ENCODE peak calls at places on chromosomes 2 and 18, in six cellular contexts. L, W, S, E, F and H are unnamed samples.

GRCh38 chr2:237708961-237709360 is 81.6 kb downstream of the LRRFIP1 start:
- DNase-seq in L (no peak), W (no peak), S (no peak), E (no peak), F (no peak), H (no peak)

GRCh38 chr2:10346929-10347558 is 44.3 kb downstream of the HPCAL1 start:
- DNase-seq in L (no peak), W (no peak), S (no peak), E (no peak), F (no peak), H (no peak)

GRCh38 chr2:149315461-149315860 is 14.9 kb upstream of the LYPD6 start:
- DNase-seq in L (no peak), W (no peak), S (no peak), E (no peak), F (no peak), H (no peak)

GRCh38 chr2:229712125-229712524 is 2.2 kb downstream of the DNER start:
- DNase-seq in L (no peak), W (no peak), S (peak), E (no peak), F (no peak), H (no peak)

GRCh38 chr2:72846171-72847095 is 20.6 kb upstream of the EXOC6B start:
- DNase-seq in L (no peak), W (peak), S (no peak), E (no peak), F (no peak), H (no peak)

GRCh38 chr2:186603208-186603765 is 13.4 kb downstream of the ITGAV start:
- DNase-seq in L (no peak), W (no peak), S (no peak), E (no peak), F (no peak), H (no peak)

GRCh38 chr18:13429016-13429415 is 210.5 kb downstream of the LDLRAD4 start:
- DNase-seq in L (no peak), W (no peak), S (no peak), E (no peak), F (no peak), H (no peak)

GRCh38 chr2:204776781-204777559 is 231.7 kb downstream of the PARD3B start:
- DNase-seq in L (no peak), W (no peak), S (no peak), E (no peak), F (no peak), H (no peak)

GRCh38 chr18:58691256-58691655 is 20.0 kb downstream of the MALT1 start:
- DNase-seq in L (no peak), W (peak), S (no peak), E (no peak), F (no peak), H (no peak)

GRCh38 chr2:43293744-43294695 is 67.6 kb upstream of the ZFP36L2 start:
- DNase-seq in L (peak), W (peak), S (peak), E (no peak), F (no peak), H (peak)

GRCh38 chr2:182715121-182715895 is 749 bp upstream of the DNAJC10 start:
- DNase-seq in L (no peak), W (peak), S (no peak), E (no peak), F (no peak), H (no peak)

GRCh38 chr2:241645915-241646250 is 8.4 kb downstream of the ATG4B start:
- DNase-seq in L (no peak), W (no peak), S (no peak), E (no peak), F (no peak), H (no peak)

GRCh38 chr18:58438161-58438983 is 190.5 kb downstream of the ALPK2 start:
- DNase-seq in L (peak), W (no peak), S (peak), E (no peak), F (no peak), H (no peak)

GRCh38 chr18:57921708-57922107 is 118.6 kb upstream of the ATP8B1 start:
- DNase-seq in L (no peak), W (peak), S (no peak), E (no peak), F (no peak), H (no peak)

GRCh38 chr2:43018179-43019024 is 208.0 kb downstream of the ZFP36L2 start:
- DNase-seq in L (no peak), W (peak), S (no peak), E (no peak), F (no peak), H (peak)

GRCh38 chr2:46644690-46645385 is 165.5 kb downstream of the TMEM247 start:
- DNase-seq in L (no peak), W (peak), S (no peak), E (peak), F (no peak), H (no peak)

GRCh38 chr2:71536311-71536710 is 83.0 kb downstream of the DYSF start:
- DNase-seq in L (no peak), W (peak), S (no peak), E (no peak), F (no peak), H (no peak)

GRCh38 chr2:84946204-84947009 is 24.6 kb upstream of the KCMF1 start:
- DNase-seq in L (peak), W (peak), S (peak), E (no peak), F (no peak), H (no peak)

GRCh38 chr2:239106314-239106908 is 258.5 kb downstream of the TWIST2 start:
- DNase-seq in L (no peak), W (peak), S (peak), E (peak), F (no peak), H (no peak)

GRCh38 chr18:77162580-77162979 is 30.0 kb upstream of the MBP start:
- DNase-seq in L (no peak), W (peak), S (no peak), E (no peak), F (no peak), H (no peak)

GRCh38 chr18:22552254-22552653 is 134.5 kb upstream of the CTAGE1 start:
- DNase-seq in L (no peak), W (no peak), S (no peak), E (no peak), F (no peak), H (no peak)

GRCh38 chr2:220396287-220396686 is 768.9 kb downstream of the SLC4A3 start:
- DNase-seq in L (no peak), W (peak), S (no peak), E (no peak), F (no peak), H (no peak)

GRCh38 chr18:29418136-29418535 is 1241.2 kb upstream of the CDH2 start:
- DNase-seq in L (no peak), W (peak), S (no peak), E (no peak), F (no peak), H (no peak)

GRCh38 chr18:14999085-14999975 is 251.4 kb downstream of the ANKRD30B start:
- DNase-seq in L (no peak), W (no peak), S (no peak), E (no peak), F (no peak), H (no peak)

GRCh38 chr2:145777297-145777696 is 1257.4 kb upstream of the ZEB2 start:
- DNase-seq in L (no peak), W (peak), S (no peak), E (no peak), F (no peak), H (no peak)

GRCh38 chr2:227871375-227871788 is at the start of gene DAW1:
- DNase-seq in L (peak), W (no peak), S (peak), E (peak), F (no peak), H (no peak)

GRCh38 chr18:31791817-31792579 is 31.3 kb upstream of the SLC25A52 start:
- DNase-seq in L (no peak), W (no peak), S (no peak), E (no peak), F (no peak), H (no peak)

GRCh38 chr2:45953376-45954050 is 302.0 kb downstream of the PRKCE start:
- DNase-seq in L (no peak), W (no peak), S (no peak), E (no peak), F (no peak), H (no peak)

GRCh38 chr2:25567406-25567805 is 106.0 kb downstream of the DTNB start:
- DNase-seq in L (peak), W (peak), S (peak), E (no peak), F (no peak), H (no peak)

GRCh38 chr2:112682101-112682500 is 36.4 kb downstream of the SLC20A1 start:
- DNase-seq in L (no peak), W (no peak), S (no peak), E (no peak), F (no peak), H (no peak)

GRCh38 chr18:54251606-54252400 is 17.5 kb upstream of the POLI start:
- DNase-seq in L (no peak), W (no peak), S (no peak), E (no peak), F (no peak), H (no peak)

GRCh38 chr2:73963385-73964120 is 21.2 kb upstream of the TET3 start:
- DNase-seq in L (no peak), W (no peak), S (peak), E (no peak), F (no peak), H (no peak)

GRCh38 chr2:54061272-54061671 is 54.1 kb upstream of the ACYP2 start:
- DNase-seq in L (no peak), W (no peak), S (no peak), E (no peak), F (no peak), H (no peak)